ENCODE peak calls at places on chromosomes 3 and 15, in five cellular contexts. One of them, this sample, is unnamed.

GRCh38 chr15:41511331-41512077 is 2.1 kb downstream of the LTK start:
- DNase-seq in activated CD4-positive, alpha-beta T cell treated with anti-CD3 and anti-CD28 coated beads for 4 hours: no peak
- DNase-seq in left colon: no peak
- DNase-seq in stimulated activated CD4-positive, alpha-beta T cell treated with anti-CD3 and anti-CD28 coated beads, Interleukin-2, amount 100 ng/mL, for 48 hours: no peak
- DNase-seq in occipital lobe: no peak
- DNase-seq in this sample: peak

GRCh38 chr3:18825586-18826157 is 322.6 kb upstream of the KCNH8 start:
- DNase-seq in activated CD4-positive, alpha-beta T cell treated with anti-CD3 and anti-CD28 coated beads for 4 hours: no peak
- DNase-seq in left colon: no peak
- DNase-seq in stimulated activated CD4-positive, alpha-beta T cell treated with anti-CD3 and anti-CD28 coated beads, Interleukin-2, amount 100 ng/mL, for 48 hours: no peak
- DNase-seq in occipital lobe: no peak
- DNase-seq in this sample: no peak

GRCh38 chr3:137792633-137793271 is 28.6 kb downstream of the SOX14 start:
- DNase-seq in activated CD4-positive, alpha-beta T cell treated with anti-CD3 and anti-CD28 coated beads for 4 hours: no peak
- DNase-seq in left colon: no peak
- DNase-seq in stimulated activated CD4-positive, alpha-beta T cell treated with anti-CD3 and anti-CD28 coated beads, Interleukin-2, amount 100 ng/mL, for 48 hours: no peak
- DNase-seq in occipital lobe: no peak
- DNase-seq in this sample: no peak

GRCh38 chr15:62348119-62348518 is 183.0 kb upstream of the C2CD4B start:
- DNase-seq in activated CD4-positive, alpha-beta T cell treated with anti-CD3 and anti-CD28 coated beads for 4 hours: no peak
- DNase-seq in left colon: no peak
- DNase-seq in stimulated activated CD4-positive, alpha-beta T cell treated with anti-CD3 and anti-CD28 coated beads, Interleukin-2, amount 100 ng/mL, for 48 hours: no peak
- DNase-seq in occipital lobe: no peak
- DNase-seq in this sample: no peak

GRCh38 chr15:31275331-31276262 is 51.0 kb upstream of the KLF13 start:
- DNase-seq in activated CD4-positive, alpha-beta T cell treated with anti-CD3 and anti-CD28 coated beads for 4 hours: no peak
- DNase-seq in left colon: no peak
- DNase-seq in stimulated activated CD4-positive, alpha-beta T cell treated with anti-CD3 and anti-CD28 coated beads, Interleukin-2, amount 100 ng/mL, for 48 hours: no peak
- DNase-seq in occipital lobe: no peak
- DNase-seq in this sample: peak

GRCh38 chr15:34709866-34710265 is 44.9 kb downstream of the GJD2 start:
- DNase-seq in activated CD4-positive, alpha-beta T cell treated with anti-CD3 and anti-CD28 coated beads for 4 hours: no peak
- DNase-seq in left colon: no peak
- DNase-seq in stimulated activated CD4-positive, alpha-beta T cell treated with anti-CD3 and anti-CD28 coated beads, Interleukin-2, amount 100 ng/mL, for 48 hours: no peak
- DNase-seq in occipital lobe: no peak
- DNase-seq in this sample: no peak

GRCh38 chr15:99009741-99010370 is 2.3 kb upstream of the PGPEP1L start:
- DNase-seq in activated CD4-positive, alpha-beta T cell treated with anti-CD3 and anti-CD28 coated beads for 4 hours: no peak
- DNase-seq in left colon: no peak
- DNase-seq in stimulated activated CD4-positive, alpha-beta T cell treated with anti-CD3 and anti-CD28 coated beads, Interleukin-2, amount 100 ng/mL, for 48 hours: no peak
- DNase-seq in occipital lobe: no peak
- DNase-seq in this sample: no peak

GRCh38 chr15:80856809-80857377 is 77.7 kb downstream of the CEMIP start:
- DNase-seq in activated CD4-positive, alpha-beta T cell treated with anti-CD3 and anti-CD28 coated beads for 4 hours: no peak
- DNase-seq in left colon: peak
- DNase-seq in stimulated activated CD4-positive, alpha-beta T cell treated with anti-CD3 and anti-CD28 coated beads, Interleukin-2, amount 100 ng/mL, for 48 hours: no peak
- DNase-seq in occipital lobe: no peak
- DNase-seq in this sample: peak

GRCh38 chr3:10173095-10173925 is 8.6 kb downstream of the IRAK2 start:
- DNase-seq in activated CD4-positive, alpha-beta T cell treated with anti-CD3 and anti-CD28 coated beads for 4 hours: no peak
- DNase-seq in left colon: no peak
- DNase-seq in stimulated activated CD4-positive, alpha-beta T cell treated with anti-CD3 and anti-CD28 coated beads, Interleukin-2, amount 100 ng/mL, for 48 hours: no peak
- DNase-seq in occipital lobe: no peak
- DNase-seq in this sample: no peak

GRCh38 chr3:51280171-51280570 is 104.9 kb upstream of the MANF start:
- DNase-seq in activated CD4-positive, alpha-beta T cell treated with anti-CD3 and anti-CD28 coated beads for 4 hours: no peak
- DNase-seq in left colon: no peak
- DNase-seq in stimulated activated CD4-positive, alpha-beta T cell treated with anti-CD3 and anti-CD28 coated beads, Interleukin-2, amount 100 ng/mL, for 48 hours: no peak
- DNase-seq in occipital lobe: peak
- DNase-seq in this sample: no peak

GRCh38 chr3:169945313-169945712 is 21.3 kb upstream of the SEC62 start:
- DNase-seq in activated CD4-positive, alpha-beta T cell treated with anti-CD3 and anti-CD28 coated beads for 4 hours: no peak
- DNase-seq in left colon: peak
- DNase-seq in stimulated activated CD4-positive, alpha-beta T cell treated with anti-CD3 and anti-CD28 coated beads, Interleukin-2, amount 100 ng/mL, for 48 hours: peak
- DNase-seq in occipital lobe: no peak
- DNase-seq in this sample: peak

GRCh38 chr3:48597408-48597800 is 2.3 kb upstream of the COL7A1 start:
- DNase-seq in activated CD4-positive, alpha-beta T cell treated with anti-CD3 and anti-CD28 coated beads for 4 hours: no peak
- DNase-seq in left colon: no peak
- DNase-seq in stimulated activated CD4-positive, alpha-beta T cell treated with anti-CD3 and anti-CD28 coated beads, Interleukin-2, amount 100 ng/mL, for 48 hours: no peak
- DNase-seq in occipital lobe: no peak
- DNase-seq in this sample: no peak

GRCh38 chr3:134618986-134619615 is 31.7 kb downstream of the KY start:
- DNase-seq in activated CD4-positive, alpha-beta T cell treated with anti-CD3 and anti-CD28 coated beads for 4 hours: no peak
- DNase-seq in left colon: peak
- DNase-seq in stimulated activated CD4-positive, alpha-beta T cell treated with anti-CD3 and anti-CD28 coated beads, Interleukin-2, amount 100 ng/mL, for 48 hours: no peak
- DNase-seq in occipital lobe: no peak
- DNase-seq in this sample: no peak

GRCh38 chr3:129618186-129618820 is 11.8 kb upstream of the PLXND1 start:
- DNase-seq in activated CD4-positive, alpha-beta T cell treated with anti-CD3 and anti-CD28 coated beads for 4 hours: no peak
- DNase-seq in left colon: peak
- DNase-seq in stimulated activated CD4-positive, alpha-beta T cell treated with anti-CD3 and anti-CD28 coated beads, Interleukin-2, amount 100 ng/mL, for 48 hours: no peak
- DNase-seq in occipital lobe: no peak
- DNase-seq in this sample: no peak

GRCh38 chr3:100482181-100482580 is 10.2 kb upstream of the TMEM45A start:
- DNase-seq in activated CD4-positive, alpha-beta T cell treated with anti-CD3 and anti-CD28 coated beads for 4 hours: no peak
- DNase-seq in left colon: no peak
- DNase-seq in stimulated activated CD4-positive, alpha-beta T cell treated with anti-CD3 and anti-CD28 coated beads, Interleukin-2, amount 100 ng/mL, for 48 hours: no peak
- DNase-seq in occipital lobe: no peak
- DNase-seq in this sample: no peak

GRCh38 chr3:134824676-134825290 is 29.7 kb downstream of the EPHB1 start:
- DNase-seq in activated CD4-positive, alpha-beta T cell treated with anti-CD3 and anti-CD28 coated beads for 4 hours: no peak
- DNase-seq in left colon: no peak
- DNase-seq in stimulated activated CD4-positive, alpha-beta T cell treated with anti-CD3 and anti-CD28 coated beads, Interleukin-2, amount 100 ng/mL, for 48 hours: no peak
- DNase-seq in occipital lobe: no peak
- DNase-seq in this sample: no peak

GRCh38 chr3:57796261-57796660 is 40.2 kb downstream of the SLMAP start:
- DNase-seq in activated CD4-positive, alpha-beta T cell treated with anti-CD3 and anti-CD28 coated beads for 4 hours: no peak
- DNase-seq in left colon: no peak
- DNase-seq in stimulated activated CD4-positive, alpha-beta T cell treated with anti-CD3 and anti-CD28 coated beads, Interleukin-2, amount 100 ng/mL, for 48 hours: no peak
- DNase-seq in occipital lobe: no peak
- DNase-seq in this sample: no peak

GRCh38 chr3:122689587-122689986 is 8.9 kb downstream of the PARP14 start:
- DNase-seq in activated CD4-positive, alpha-beta T cell treated with anti-CD3 and anti-CD28 coated beads for 4 hours: no peak
- DNase-seq in left colon: no peak
- DNase-seq in stimulated activated CD4-positive, alpha-beta T cell treated with anti-CD3 and anti-CD28 coated beads, Interleukin-2, amount 100 ng/mL, for 48 hours: no peak
- DNase-seq in occipital lobe: no peak
- DNase-seq in this sample: no peak

GRCh38 chr3:153927107-153927506 is 194.1 kb upstream of the ARHGEF26 start:
- DNase-seq in activated CD4-positive, alpha-beta T cell treated with anti-CD3 and anti-CD28 coated beads for 4 hours: no peak
- DNase-seq in left colon: no peak
- DNase-seq in stimulated activated CD4-positive, alpha-beta T cell treated with anti-CD3 and anti-CD28 coated beads, Interleukin-2, amount 100 ng/mL, for 48 hours: no peak
- DNase-seq in occipital lobe: no peak
- DNase-seq in this sample: no peak

GRCh38 chr3:194118920-194119319 is 17.0 kb upstream of the HES1 start:
- DNase-seq in activated CD4-positive, alpha-beta T cell treated with anti-CD3 and anti-CD28 coated beads for 4 hours: no peak
- DNase-seq in left colon: no peak
- DNase-seq in stimulated activated CD4-positive, alpha-beta T cell treated with anti-CD3 and anti-CD28 coated beads, Interleukin-2, amount 100 ng/mL, for 48 hours: no peak
- DNase-seq in occipital lobe: no peak
- DNase-seq in this sample: no peak

GRCh38 chr3:11084098-11084497 is 70.2 kb upstream of the HRH1 start:
- DNase-seq in activated CD4-positive, alpha-beta T cell treated with anti-CD3 and anti-CD28 coated beads for 4 hours: no peak
- DNase-seq in left colon: no peak
- DNase-seq in stimulated activated CD4-positive, alpha-beta T cell treated with anti-CD3 and anti-CD28 coated beads, Interleukin-2, amount 100 ng/mL, for 48 hours: no peak
- DNase-seq in occipital lobe: no peak
- DNase-seq in this sample: no peak

GRCh38 chr15:75348034-75348562 is 1.3 kb downstream of the NEIL1 start:
- DNase-seq in activated CD4-positive, alpha-beta T cell treated with anti-CD3 and anti-CD28 coated beads for 4 hours: no peak
- DNase-seq in left colon: no peak
- DNase-seq in stimulated activated CD4-positive, alpha-beta T cell treated with anti-CD3 and anti-CD28 coated beads, Interleukin-2, amount 100 ng/mL, for 48 hours: no peak
- DNase-seq in occipital lobe: no peak
- DNase-seq in this sample: no peak

GRCh38 chr3:190533511-190534282 is 19.8 kb downstream of the IL1RAP start:
- DNase-seq in activated CD4-positive, alpha-beta T cell treated with anti-CD3 and anti-CD28 coated beads for 4 hours: no peak
- DNase-seq in left colon: peak
- DNase-seq in stimulated activated CD4-positive, alpha-beta T cell treated with anti-CD3 and anti-CD28 coated beads, Interleukin-2, amount 100 ng/mL, for 48 hours: no peak
- DNase-seq in occipital lobe: peak
- DNase-seq in this sample: peak

GRCh38 chr3:54065551-54065950 is 56.8 kb upstream of the CACNA2D3 start:
- DNase-seq in activated CD4-positive, alpha-beta T cell treated with anti-CD3 and anti-CD28 coated beads for 4 hours: no peak
- DNase-seq in left colon: no peak
- DNase-seq in stimulated activated CD4-positive, alpha-beta T cell treated with anti-CD3 and anti-CD28 coated beads, Interleukin-2, amount 100 ng/mL, for 48 hours: no peak
- DNase-seq in occipital lobe: no peak
- DNase-seq in this sample: no peak

GRCh38 chr15:66566963-66567531 is 1.2 kb upstream of the LCTL start:
- DNase-seq in activated CD4-positive, alpha-beta T cell treated with anti-CD3 and anti-CD28 coated beads for 4 hours: peak
- DNase-seq in left colon: peak
- DNase-seq in stimulated activated CD4-positive, alpha-beta T cell treated with anti-CD3 and anti-CD28 coated beads, Interleukin-2, amount 100 ng/mL, for 48 hours: peak
- DNase-seq in occipital lobe: no peak
- DNase-seq in this sample: peak

GRCh38 chr3:62955126-62955525 is 79.9 kb upstream of the CADPS start:
- DNase-seq in activated CD4-positive, alpha-beta T cell treated with anti-CD3 and anti-CD28 coated beads for 4 hours: no peak
- DNase-seq in left colon: no peak
- DNase-seq in stimulated activated CD4-positive, alpha-beta T cell treated with anti-CD3 and anti-CD28 coated beads, Interleukin-2, amount 100 ng/mL, for 48 hours: no peak
- DNase-seq in occipital lobe: no peak
- DNase-seq in this sample: no peak

GRCh38 chr3:123112232-123112631 is 45.4 kb downstream of the PDIA5 start:
- DNase-seq in activated CD4-positive, alpha-beta T cell treated with anti-CD3 and anti-CD28 coated beads for 4 hours: no peak
- DNase-seq in left colon: no peak
- DNase-seq in stimulated activated CD4-positive, alpha-beta T cell treated with anti-CD3 and anti-CD28 coated beads, Interleukin-2, amount 100 ng/mL, for 48 hours: no peak
- DNase-seq in occipital lobe: no peak
- DNase-seq in this sample: no peak

GRCh38 chr3:197424674-197425484 is 126.5 kb upstream of the DLG1 start:
- DNase-seq in activated CD4-positive, alpha-beta T cell treated with anti-CD3 and anti-CD28 coated beads for 4 hours: no peak
- DNase-seq in left colon: no peak
- DNase-seq in stimulated activated CD4-positive, alpha-beta T cell treated with anti-CD3 and anti-CD28 coated beads, Interleukin-2, amount 100 ng/mL, for 48 hours: no peak
- DNase-seq in occipital lobe: no peak
- DNase-seq in this sample: no peak

GRCh38 chr3:121660356-121661171 is at the start of gene HCLS1:
- DNase-seq in activated CD4-positive, alpha-beta T cell treated with anti-CD3 and anti-CD28 coated beads for 4 hours: peak
- DNase-seq in left colon: peak
- DNase-seq in stimulated activated CD4-positive, alpha-beta T cell treated with anti-CD3 and anti-CD28 coated beads, Interleukin-2, amount 100 ng/mL, for 48 hours: peak
- DNase-seq in occipital lobe: no peak
- DNase-seq in this sample: peak

GRCh38 chr3:194617827-194618226 is 15.4 kb downstream of the TMEM44 start:
- DNase-seq in activated CD4-positive, alpha-beta T cell treated with anti-CD3 and anti-CD28 coated beads for 4 hours: no peak
- DNase-seq in left colon: no peak
- DNase-seq in stimulated activated CD4-positive, alpha-beta T cell treated with anti-CD3 and anti-CD28 coated beads, Interleukin-2, amount 100 ng/mL, for 48 hours: no peak
- DNase-seq in occipital lobe: no peak
- DNase-seq in this sample: no peak

GRCh38 chr3:126961191-126961790 is 21.6 kb upstream of the PLXNA1 start:
- DNase-seq in activated CD4-positive, alpha-beta T cell treated with anti-CD3 and anti-CD28 coated beads for 4 hours: no peak
- DNase-seq in left colon: peak
- DNase-seq in stimulated activated CD4-positive, alpha-beta T cell treated with anti-CD3 and anti-CD28 coated beads, Interleukin-2, amount 100 ng/mL, for 48 hours: no peak
- DNase-seq in occipital lobe: no peak
- DNase-seq in this sample: peak

GRCh38 chr3:120597445-120598049 is 1.4 kb downstream of the NDUFB4 start:
- DNase-seq in activated CD4-positive, alpha-beta T cell treated with anti-CD3 and anti-CD28 coated beads for 4 hours: no peak
- DNase-seq in left colon: no peak
- DNase-seq in stimulated activated CD4-positive, alpha-beta T cell treated with anti-CD3 and anti-CD28 coated beads, Interleukin-2, amount 100 ng/mL, for 48 hours: no peak
- DNase-seq in occipital lobe: no peak
- DNase-seq in this sample: no peak

GRCh38 chr3:3603351-3603750 is 195.9 kb upstream of the LRRN1 start:
- DNase-seq in activated CD4-positive, alpha-beta T cell treated with anti-CD3 and anti-CD28 coated beads for 4 hours: no peak
- DNase-seq in left colon: no peak
- DNase-seq in stimulated activated CD4-positive, alpha-beta T cell treated with anti-CD3 and anti-CD28 coated beads, Interleukin-2, amount 100 ng/mL, for 48 hours: no peak
- DNase-seq in occipital lobe: no peak
- DNase-seq in this sample: no peak

GRCh38 chr3:71395927-71396695 is 187.4 kb downstream of the FOXP1 start:
- DNase-seq in activated CD4-positive, alpha-beta T cell treated with anti-CD3 and anti-CD28 coated beads for 4 hours: no peak
- DNase-seq in left colon: no peak
- DNase-seq in stimulated activated CD4-positive, alpha-beta T cell treated with anti-CD3 and anti-CD28 coated beads, Interleukin-2, amount 100 ng/mL, for 48 hours: no peak
- DNase-seq in occipital lobe: no peak
- DNase-seq in this sample: no peak

GRCh38 chr3:58013973-58014649 is 5.9 kb downstream of the FLNB start:
- DNase-seq in activated CD4-positive, alpha-beta T cell treated with anti-CD3 and anti-CD28 coated beads for 4 hours: no peak
- DNase-seq in left colon: no peak
- DNase-seq in stimulated activated CD4-positive, alpha-beta T cell treated with anti-CD3 and anti-CD28 coated beads, Interleukin-2, amount 100 ng/mL, for 48 hours: no peak
- DNase-seq in occipital lobe: peak
- DNase-seq in this sample: peak

GRCh38 chr15:25374143-25374542 is 64.7 kb downstream of the UBE3A start:
- DNase-seq in activated CD4-positive, alpha-beta T cell treated with anti-CD3 and anti-CD28 coated beads for 4 hours: no peak
- DNase-seq in left colon: no peak
- DNase-seq in stimulated activated CD4-positive, alpha-beta T cell treated with anti-CD3 and anti-CD28 coated beads, Interleukin-2, amount 100 ng/mL, for 48 hours: no peak
- DNase-seq in occipital lobe: no peak
- DNase-seq in this sample: no peak